ENCODE peak calls at places on chromosomes 4 and X, in eight cellular contexts. N is right lobe of liver, V is cardiac muscle cell, J is HL-60, E is neuronal stem cell, K is endothelial cell of umbilical vein, M is mammary epithelial cell, R is GM23248. Q is an unnamed sample.

GRCh38 chr4:150182794-150183193 is 104.5 kb downstream of the DCLK2 start:
- DNase-seq in N (no peak), V (no peak), J (no peak), E (no peak), K (no peak), M (no peak), R (no peak), Q (no peak)

GRCh38 chr4:147354271-147354670 is 126.6 kb upstream of the EDNRA start:
- DNase-seq in N (no peak), V (no peak), J (no peak), E (no peak), K (no peak), M (no peak), R (no peak), Q (no peak)

GRCh38 chr4:133624744-133625143 is 475.6 kb downstream of the PCDH10 start:
- DNase-seq in N (no peak), V (no peak), J (no peak), E (no peak), K (no peak), M (no peak), R (no peak), Q (no peak)

GRCh38 chrX:97126020-97126419 is 242.3 kb downstream of the RPA4 start:
- DNase-seq in N (no peak), V (peak), J (no peak), E (no peak), K (no peak), M (peak), R (peak), Q (peak)

GRCh38 chrX:103664363-103664762 is 22.1 kb downstream of the MORF4L2 start:
- DNase-seq in N (no peak), V (no peak), J (no peak), E (no peak), K (no peak), M (no peak), R (no peak), Q (no peak)

GRCh38 chr4:101102114-101102752 is 245.1 kb downstream of the PPP3CA start:
- DNase-seq in N (no peak), V (peak), J (no peak), E (no peak), K (peak), M (peak), R (peak), Q (peak)

GRCh38 chr4:38366451-38366850 is 297.5 kb upstream of the KLF3 start:
- DNase-seq in N (peak), V (peak), J (no peak), E (no peak), K (no peak), M (no peak), R (peak), Q (peak)

GRCh38 chrX:69133561-69134542 is 31.4 kb downstream of the PJA1 start:
- DNase-seq in N (no peak), V (peak), J (no peak), E (peak), K (peak), M (peak), R (peak), Q (peak)

GRCh38 chr4:1573830-1574459 is 110.2 kb downstream of the FAM53A start:
- DNase-seq in N (peak), V (no peak), J (no peak), E (no peak), K (no peak), M (no peak), R (peak), Q (no peak)

GRCh38 chr4:650951-651883 is 22.9 kb downstream of the ATP5ME start:
- DNase-seq in N (peak), V (no peak), J (no peak), E (no peak), K (no peak), M (peak), R (no peak), Q (no peak)

GRCh38 chrX:87578978-87579377 is 61.4 kb downstream of the KLHL4 start:
- DNase-seq in N (no peak), V (peak), J (no peak), E (no peak), K (peak), M (no peak), R (no peak), Q (peak)

GRCh38 chrX:69093960-69094935 is 71.0 kb downstream of the PJA1 start:
- DNase-seq in N (no peak), V (peak), J (peak), E (peak), K (peak), M (peak), R (peak), Q (peak)

GRCh38 chrX:137195991-137196390 is 162.2 kb upstream of the GPR101 start:
- DNase-seq in N (no peak), V (peak), J (no peak), E (no peak), K (no peak), M (no peak), R (peak), Q (peak)

GRCh38 chr4:673349-674091 is 556 bp downstream of the ATP5ME start:
- DNase-seq in N (no peak), V (peak), J (peak), E (no peak), K (peak), M (no peak), R (peak), Q (no peak)

GRCh38 chr4:122658818-122659295 is 38.0 kb upstream of the IL21 start:
- DNase-seq in N (no peak), V (no peak), J (no peak), E (no peak), K (no peak), M (peak), R (no peak), Q (no peak)

GRCh38 chr4:74331944-74332343 is 23.7 kb downstream of the EPGN start:
- DNase-seq in N (no peak), V (no peak), J (no peak), E (no peak), K (no peak), M (no peak), R (no peak), Q (no peak)

GRCh38 chrX:72569786-72570185 is 2.9 kb downstream of the HDAC8 start:
- DNase-seq in N (no peak), V (peak), J (no peak), E (no peak), K (peak), M (peak), R (peak), Q (peak)

DNA sequence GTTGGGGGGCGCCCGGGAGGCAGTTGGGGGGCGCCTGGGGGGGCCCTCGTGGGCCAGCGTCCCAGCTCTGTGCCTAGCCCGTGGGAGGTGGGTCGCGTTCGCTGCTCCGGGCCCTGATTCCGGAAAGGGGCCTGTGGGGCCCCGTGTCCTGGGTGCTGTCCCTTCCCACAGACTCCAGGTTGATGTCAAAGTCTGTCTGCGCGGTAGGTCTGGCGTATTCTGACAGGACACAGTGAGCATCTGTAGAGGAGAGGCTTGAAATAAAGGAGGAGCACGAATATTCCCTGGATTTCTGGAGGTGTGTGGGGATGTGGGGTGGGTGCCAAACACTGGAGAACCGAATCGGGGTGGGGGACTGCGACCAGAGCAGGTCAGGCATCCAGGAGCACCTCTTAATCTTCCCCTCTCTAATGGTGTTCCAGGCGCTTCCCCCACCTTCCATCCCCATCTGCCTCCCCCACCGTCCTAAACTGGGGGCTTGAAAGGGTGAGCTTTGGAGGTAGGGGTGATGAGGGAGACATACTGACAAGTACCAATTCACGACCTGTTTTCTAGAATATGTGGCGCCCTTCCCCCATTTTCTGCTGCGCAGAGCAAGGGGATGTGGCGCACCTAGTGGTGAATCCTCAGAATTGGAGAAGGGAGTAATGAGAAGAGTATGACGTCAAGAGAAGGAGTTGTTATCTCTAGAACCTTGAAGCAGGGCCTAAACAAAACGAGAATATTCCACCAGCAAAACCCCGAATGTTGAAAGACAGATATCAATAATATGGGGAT is 873 bp downstream of the GPRASP1 start:
- DNase-seq in N (no peak), V (peak), J (no peak), E (no peak), K (peak), M (no peak), R (peak), Q (peak)
- H3K4me3 ChIP-seq in N (peak), V (peak), J (no peak), E (no peak), K (peak), M (peak), R (peak), Q (peak)

GRCh38 chr4:69832326-69833030 is 27.5 kb downstream of the SULT1E1 start:
- DNase-seq in N (no peak), V (no peak), J (no peak), E (no peak), K (no peak), M (no peak), R (no peak), Q (no peak)
- H3K4me3 ChIP-seq in N (no peak), V (no peak), J (no peak), E (no peak), K (no peak), M (no peak), R (no peak), Q (no peak)

DNA sequence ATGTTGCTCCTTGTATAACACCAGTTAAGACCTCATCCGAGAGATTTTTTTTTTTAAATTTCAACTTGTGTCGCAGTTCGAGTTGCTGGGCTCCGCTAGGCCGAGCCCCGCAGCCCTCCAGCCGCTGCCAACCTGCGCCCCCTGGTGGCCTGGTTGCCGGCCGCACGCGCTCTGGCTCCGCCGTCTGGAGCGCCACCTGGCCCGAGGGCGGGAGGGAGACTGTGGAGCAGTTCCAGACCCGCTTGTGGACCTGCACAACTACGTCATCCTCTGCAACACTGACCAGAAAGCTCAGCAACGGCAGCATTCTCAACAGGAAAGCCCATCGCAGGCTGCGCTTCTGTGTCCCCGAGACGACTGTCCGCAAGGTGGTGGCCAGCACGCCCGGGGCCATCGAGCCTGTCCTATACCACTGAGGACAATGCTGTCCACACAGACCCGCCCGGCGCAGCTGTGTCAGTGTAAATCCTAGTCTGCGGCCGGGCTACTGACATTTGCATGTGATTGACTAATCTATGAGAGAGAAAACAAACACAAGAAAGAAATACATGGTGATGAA is 39.1 kb downstream of the ARL9 start:
- DNase-seq in N (peak), V (peak), J (peak), E (peak), K (peak), M (peak), R (peak), Q (peak)
- H3K4me3 ChIP-seq in N (peak), V (peak), J (peak), E (peak), K (peak), M (peak), R (peak), Q (peak)

GRCh38 chrX:48475774-48476577 is at the start of gene FTSJ1:
- DNase-seq in N (peak), V (peak), J (peak), E (peak), K (peak), M (peak), R (peak), Q (peak)

GRCh38 chrX:48474127-48474526 is 1.9 kb upstream of the FTSJ1 start:
- DNase-seq in N (no peak), V (no peak), J (no peak), E (no peak), K (no peak), M (no peak), R (peak), Q (peak)

GRCh38 chrX:48473718-48473990 is 2.3 kb upstream of the FTSJ1 start:
- DNase-seq in N (no peak), V (no peak), J (no peak), E (no peak), K (no peak), M (no peak), R (no peak), Q (no peak)

GRCh38 chrX:48475295-48475694 is 704 bp upstream of the FTSJ1 start:
- DNase-seq in N (no peak), V (no peak), J (no peak), E (no peak), K (no peak), M (no peak), R (no peak), Q (no peak)

GRCh38 chrX:48474581-48474980 is 1.4 kb upstream of the FTSJ1 start:
- DNase-seq in N (no peak), V (no peak), J (no peak), E (no peak), K (no peak), M (no peak), R (no peak), Q (no peak)
- H3K4me3 ChIP-seq in N (no peak), V (no peak), J (no peak), E (peak), K (no peak), M (no peak), R (no peak), Q (no peak)

DNA sequence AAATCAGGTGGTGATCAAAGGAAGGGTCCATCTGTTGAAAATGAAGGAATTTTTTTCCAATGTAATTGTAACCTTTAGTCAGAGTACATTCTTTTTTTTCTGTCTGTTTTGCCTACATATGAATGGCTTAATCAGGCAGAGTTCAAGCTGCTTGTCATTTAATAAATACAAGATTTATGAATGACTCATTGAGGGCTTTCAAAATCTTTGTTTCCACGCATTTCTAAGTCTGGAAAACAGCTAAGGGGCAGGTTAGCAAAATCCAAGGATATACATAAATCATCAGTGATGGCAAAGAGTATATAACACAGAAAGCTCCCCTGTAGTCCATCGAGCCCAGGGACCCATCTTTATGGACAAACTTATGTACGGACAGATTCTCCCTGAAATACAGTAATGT is 1.8 kb downstream of the CA5B start:
- DNase-seq in N (no peak), V (no peak), J (no peak), E (no peak), K (no peak), M (peak), R (no peak), Q (peak)
- H3K4me3 ChIP-seq in N (no peak), V (no peak), J (no peak), E (no peak), K (no peak), M (no peak), R (no peak), Q (no peak)

DNA sequence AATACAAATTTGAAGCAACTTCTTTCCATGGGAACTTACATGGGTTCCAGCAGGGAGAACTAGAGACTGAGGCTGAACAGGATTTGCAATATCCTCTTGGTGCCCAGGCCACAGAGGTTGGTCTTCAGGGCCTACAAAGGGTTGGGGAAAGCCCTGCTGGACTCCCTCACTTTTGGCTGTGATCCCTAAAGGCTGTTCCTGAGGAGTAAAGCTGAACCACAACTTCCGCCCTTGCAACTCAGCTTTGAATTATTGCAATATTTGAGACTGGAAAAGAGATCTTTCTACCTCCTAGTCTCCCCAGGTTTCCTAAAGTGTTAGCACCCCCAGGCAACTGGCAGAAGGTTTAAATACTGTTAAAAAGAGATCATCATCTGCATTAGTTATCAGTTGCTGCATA is 26.9 kb downstream of the DCHS2 start:
- DNase-seq in N (no peak), V (no peak), J (no peak), E (no peak), K (no peak), M (peak), R (peak), Q (peak)
- H3K4me3 ChIP-seq in N (no peak), V (no peak), J (no peak), E (no peak), K (no peak), M (no peak), R (no peak), Q (no peak)

GRCh38 chr4:135244605-135245146 is 1043.1 kb upstream of the PABPC4L start:
- DNase-seq in N (no peak), V (no peak), J (no peak), E (no peak), K (no peak), M (no peak), R (no peak), Q (no peak)
- H3K4me3 ChIP-seq in N (no peak), V (no peak), J (no peak), E (no peak), K (no peak), M (no peak), R (no peak), Q (no peak)